ENCODE peak calls at places on chromosomes 13 and 19, in four cellular contexts. One of them, this sample, is unnamed.

GRCh38 chr13:99967498-99967883 is 4.1 kb downstream of the ZIC5 start:
- DNase-seq in epithelial cell of prostate: no peak
- DNase-seq in AG09309: no peak
- DNase-seq in stimulated activated CD4-positive, alpha-beta T cell treated with anti-CD3 and anti-CD28 coated beads, Interleukin-4, amount 100 ng/mL, for 4 hours: no peak
- DNase-seq in this sample: no peak

GRCh38 chr13:110799246-110800236 is 86.0 kb downstream of the ING1 start:
- DNase-seq in AG09309: peak; percentile 69
- DNase-seq in epithelial cell of prostate: no peak
- DNase-seq in stimulated activated CD4-positive, alpha-beta T cell treated with anti-CD3 and anti-CD28 coated beads, Interleukin-4, amount 100 ng/mL, for 4 hours: no peak
- DNase-seq in this sample: no peak

GRCh38 chr19:46081928-46082727 is 41.3 kb upstream of the IGFL4 start:
- DNase-seq in stimulated activated CD4-positive, alpha-beta T cell treated with anti-CD3 and anti-CD28 coated beads, Interleukin-4, amount 100 ng/mL, for 4 hours: no peak
- DNase-seq in AG09309: no peak
- DNase-seq in epithelial cell of prostate: no peak
- DNase-seq in this sample: no peak

GRCh38 chr13:46934749-46935148 is 37.9 kb upstream of the HTR2A start:
- DNase-seq in stimulated activated CD4-positive, alpha-beta T cell treated with anti-CD3 and anti-CD28 coated beads, Interleukin-4, amount 100 ng/mL, for 4 hours: no peak
- DNase-seq in epithelial cell of prostate: no peak
- DNase-seq in AG09309: no peak
- DNase-seq in this sample: no peak

GRCh38 chr13:52447354-52447753 is 3.1 kb downstream of the VPS36 start:
- DNase-seq in epithelial cell of prostate: no peak
- DNase-seq in AG09309: no peak
- DNase-seq in stimulated activated CD4-positive, alpha-beta T cell treated with anti-CD3 and anti-CD28 coated beads, Interleukin-4, amount 100 ng/mL, for 4 hours: no peak
- DNase-seq in this sample: no peak

GRCh38 chr19:53365899-53366493 is 491 bp downstream of the ZNF525 start:
- DNase-seq in AG09309: no peak
- DNase-seq in epithelial cell of prostate: no peak
- DNase-seq in stimulated activated CD4-positive, alpha-beta T cell treated with anti-CD3 and anti-CD28 coated beads, Interleukin-4, amount 100 ng/mL, for 4 hours: peak; percentile 19
- DNase-seq in this sample: peak; percentile 52

GRCh38 chr13:20306039-20306438 is 73.9 kb upstream of the GJB6 start:
- DNase-seq in AG09309: no peak
- DNase-seq in stimulated activated CD4-positive, alpha-beta T cell treated with anti-CD3 and anti-CD28 coated beads, Interleukin-4, amount 100 ng/mL, for 4 hours: no peak
- DNase-seq in epithelial cell of prostate: no peak
- DNase-seq in this sample: no peak

GRCh38 chr13:98279473-98280175 is 102.6 kb upstream of the RNF113B start:
- DNase-seq in AG09309: no peak
- DNase-seq in epithelial cell of prostate: no peak
- DNase-seq in stimulated activated CD4-positive, alpha-beta T cell treated with anti-CD3 and anti-CD28 coated beads, Interleukin-4, amount 100 ng/mL, for 4 hours: no peak
- DNase-seq in this sample: no peak

GRCh38 chr13:75803175-75803611 is 167.1 kb downstream of the LMO7 start:
- DNase-seq in epithelial cell of prostate: no peak
- DNase-seq in stimulated activated CD4-positive, alpha-beta T cell treated with anti-CD3 and anti-CD28 coated beads, Interleukin-4, amount 100 ng/mL, for 4 hours: no peak
- DNase-seq in AG09309: no peak
- DNase-seq in this sample: no peak

GRCh38 chr13:100363351-100363750 is 225.2 kb downstream of the GGACT start:
- DNase-seq in AG09309: peak; percentile 13
- DNase-seq in stimulated activated CD4-positive, alpha-beta T cell treated with anti-CD3 and anti-CD28 coated beads, Interleukin-4, amount 100 ng/mL, for 4 hours: no peak
- DNase-seq in epithelial cell of prostate: no peak
- DNase-seq in this sample: no peak

GRCh38 chr19:6516659-6517291 is 14.1 kb upstream of the TNFSF9 start:
- DNase-seq in stimulated activated CD4-positive, alpha-beta T cell treated with anti-CD3 and anti-CD28 coated beads, Interleukin-4, amount 100 ng/mL, for 4 hours: peak; percentile 96
- DNase-seq in epithelial cell of prostate: peak; percentile 20
- DNase-seq in AG09309: peak; percentile 27
- DNase-seq in this sample: peak; percentile 89

This sample was measured in stimulated activated naive CD4-positive, alpha-beta T cell treated with Interleukin-2 at 50 U/mL for 16 hours.